ENCODE peak calls at places on chromosomes 13 and 19, in four cellular contexts. I is stimulated activated CD4-positive, alpha-beta T cell treated with anti-CD3 and anti-CD28 coated beads, Interleukin-2, amount 100 ng/mL, for 24 hours; D is AG20443; H is endothelial cell. P is an unnamed sample.

GRCh38 chr19:374183-374885 is 29.7 kb upstream of the MIER2 start:
- DNase-seq in I (no peak), D (no peak), H (no peak), P (no peak)

GRCh38 chr13:20566917-20567755 is at the start of gene IFT88:
- DNase-seq in I (peak; percentile 76), D (peak; percentile 96), H (peak; percentile 91), P (peak; percentile 91)

GRCh38 chr13:29480893-29481525 is 114.5 kb downstream of the SLC7A1 start:
- DNase-seq in I (no peak), D (no peak), H (no peak), P (peak; percentile 33)

GRCh38 chr13:108220042-108220441 is 1.9 kb downstream of the ABHD13 start:
- DNase-seq in I (peak; percentile 25), D (no peak), H (no peak), P (no peak)

GRCh38 chr13:74662895-74663294 is 528.7 kb upstream of the KLF12 start:
- DNase-seq in I (no peak), D (no peak), H (no peak), P (no peak)

GRCh38 chr13:25288966-25289365 is 1.7 kb upstream of the MTMR6 start:
- DNase-seq in I (no peak), D (no peak), H (no peak), P (no peak)

GRCh38 chr19:55284405-55285058 is 735 bp downstream of the BRSK1 start:
- DNase-seq in I (no peak), D (no peak), H (no peak), P (no peak)

GRCh38 chr19:41528106-41528505 is 47.9 kb upstream of the CEACAM21 start:
- DNase-seq in I (no peak), D (no peak), H (no peak), P (no peak)

GRCh38 chr19:42284641-42285341 is 15.7 kb downstream of the CIC start:
- DNase-seq in I (peak; percentile 47), D (no peak), H (no peak), P (no peak)

GRCh38 chr13:27293873-27294515 is 23.4 kb downstream of the RASL11A start:
- DNase-seq in I (no peak), D (no peak), H (no peak), P (no peak)

GRCh38 chr19:14142262-14143190 is 6.1 kb upstream of the ASF1B start:
- DNase-seq in I (no peak), D (no peak), H (no peak), P (no peak)

GRCh38 chr13:42007844-42008243 is 40.6 kb upstream of the DGKH start:
- DNase-seq in I (no peak), D (peak; percentile 25), H (no peak), P (no peak)

GRCh38 chr19:48351341-48351752 is 12.4 kb downstream of the TMEM143 start:
- DNase-seq in I (peak; percentile 88), D (peak; percentile 77), H (peak; percentile 81), P (peak; percentile 63)

GRCh38 chr19:33748231-33748630 is 48.4 kb upstream of the KCTD15 start:
- DNase-seq in I (no peak), D (no peak), H (no peak), P (no peak)

GRCh38 chr13:30905932-30906383 is at the start of gene MEDAG:
- DNase-seq in I (no peak), D (peak; percentile 85), H (no peak), P (peak; percentile 75)

GRCh38 chr19:14632286-14632685 is 42.4 kb downstream of the ADGRE3 start:
- DNase-seq in I (no peak), D (no peak), H (no peak), P (no peak)

GRCh38 chr19:10861118-10861651 is 10.2 kb upstream of the CARM1 start:
- DNase-seq in I (peak; percentile 37), D (peak; percentile 43), H (peak; percentile 66), P (peak; percentile 46)

GRCh38 chr19:7618771-7619510 is 10.4 kb downstream of the XAB2 start:
- DNase-seq in I (no peak), D (no peak), H (no peak), P (no peak)

GRCh38 chr19:1264801-1265610 is 4.1 kb upstream of the CIRBP start:
- DNase-seq in I (no peak), D (peak; percentile 84), H (peak; percentile 60), P (peak; percentile 89)

GRCh38 chr13:31675521-31675953 is 63.8 kb upstream of the RXFP2 start:
- DNase-seq in I (no peak), D (peak; percentile 23), H (no peak), P (no peak)

GRCh38 chr13:70668293-70668692 is 560.0 kb upstream of the KLHL1 start:
- DNase-seq in I (no peak), D (no peak), H (no peak), P (no peak)

GRCh38 chr19:4474504-4475136 is 2.5 kb downstream of the HDGFL2 start:
- DNase-seq in I (no peak), D (peak; percentile 73), H (peak; percentile 66), P (no peak)

GRCh38 chr19:13043285-13043684 is 48.0 kb downstream of the NFIX start:
- DNase-seq in I (no peak), D (no peak), H (no peak), P (no peak)

GRCh38 chr19:29381353-29382203 is 144.2 kb upstream of the VSTM2B start:
- DNase-seq in I (no peak), D (no peak), H (no peak), P (no peak)

GRCh38 chr19:8151499-8152035 is 2.2 kb upstream of the FBN3 start:
- DNase-seq in I (no peak), D (no peak), H (no peak), P (no peak)

GRCh38 chr19:50798943-50799851 is 9.0 kb downstream of the ACP4 start:
- DNase-seq in I (no peak), D (no peak), H (no peak), P (no peak)

GRCh38 chr19:44851427-44851826 is 5.3 kb downstream of the NECTIN2 start:
- DNase-seq in I (no peak), D (no peak), H (no peak), P (no peak)

GRCh38 chr13:110347535-110348308 is 40.6 kb downstream of the COL4A2 start:
- DNase-seq in I (no peak), D (peak; percentile 87), H (no peak), P (peak; percentile 76)

GRCh38 chr19:18306903-18307681 is 15.8 kb downstream of the LSM4 start:
- DNase-seq in I (no peak), D (no peak), H (no peak), P (no peak)

GRCh38 chr19:1256646-1257474 is 8.5 kb downstream of the MIDN start:
- DNase-seq in I (no peak), D (no peak), H (no peak), P (no peak)

GRCh38 chr19:56942749-56943148 is 102.2 kb upstream of the PEG3 start:
- DNase-seq in I (no peak), D (no peak), H (peak; percentile 26), P (no peak)

GRCh38 chr19:45117167-45117594 is 24.2 kb downstream of the PPP1R37 start:
- DNase-seq in I (peak; percentile 66), D (no peak), H (no peak), P (no peak)

P was measured in MG63.